ENCODE peak calls at places on chromosomes 5 and 9, in seven cellular contexts. U is CD8-positive, alpha-beta T cell; N is psoas muscle; J is SK-N-SH; B is adrenal gland; S is upper lobe of right lung; H is keratinocyte. C is an unnamed sample.

GRCh38 chr9:16387382-16387781 is 483.1 kb downstream of the BNC2 start:
- DNase-seq in J (no peak), B (no peak), S (no peak), H (no peak), U (no peak), N (no peak), C (no peak)

GRCh38 chr5:151870820-151871219 is 53.8 kb downstream of the GLRA1 start:
- DNase-seq in J (no peak), N (no peak), H (peak), B (no peak), S (no peak), U (no peak), C (no peak)

GRCh38 chr9:114283551-114284111 is 39.3 kb upstream of the ORM1 start:
- DNase-seq in S (peak), B (no peak), J (no peak), H (no peak), U (no peak), N (peak), C (no peak)

GRCh38 chr9:110116543-110116885 is 91.4 kb downstream of the C9orf152 start:
- DNase-seq in U (no peak), J (no peak), H (no peak), N (no peak), B (no peak), S (no peak), C (no peak)

GRCh38 chr9:37271679-37272078 is 150.8 kb upstream of the GRHPR start:
- DNase-seq in N (no peak), B (peak), J (no peak), S (no peak), H (no peak), U (no peak), C (no peak)

GRCh38 chr9:131661954-131662621 is 77.8 kb downstream of the RAPGEF1 start:
- DNase-seq in U (peak), J (no peak), N (no peak), H (no peak), S (no peak), B (no peak), C (no peak)

GRCh38 chr9:105877719-105878118 is 183.4 kb downstream of the TMEM38B start:
- DNase-seq in U (no peak), J (no peak), S (no peak), B (no peak), N (no peak), H (no peak), C (no peak)

GRCh38 chr5:66747602-66748001 is 151.4 kb downstream of the MAST4 start:
- DNase-seq in J (no peak), B (peak), U (no peak), H (no peak), N (no peak), S (no peak), C (no peak)

GRCh38 chr9:110526426-110526825 is 53.1 kb downstream of the SVEP1 start:
- DNase-seq in U (no peak), H (no peak), S (no peak), J (no peak), B (no peak), N (no peak), C (no peak)

GRCh38 chr9:95506692-95507455 is 9.9 kb downstream of the PTCH1 start:
- DNase-seq in U (peak), S (peak), N (peak), H (no peak), B (peak), J (peak), C (peak)

GRCh38 chr9:133683494-133684460 is 47.6 kb downstream of the DBH start:
- DNase-seq in S (no peak), J (peak), B (no peak), U (peak), N (peak), H (no peak), C (no peak)

GRCh38 chr5:132205385-132206125 is 22.1 kb downstream of the P4HA2 start:
- DNase-seq in S (no peak), J (no peak), N (peak), B (no peak), U (no peak), H (no peak), C (no peak)

GRCh38 chr9:112711050-112711689 is 6.7 kb downstream of the INIP start:
- DNase-seq in H (no peak), J (peak), B (peak), N (no peak), S (no peak), U (no peak), C (no peak)

GRCh38 chr9:89941875-89942274 is 337.1 kb downstream of the GADD45G start:
- DNase-seq in B (peak), H (peak), J (no peak), U (no peak), S (no peak), N (no peak), C (no peak)

GRCh38 chr9:79809931-79810330 is 238.2 kb downstream of the TLE4 start:
- DNase-seq in U (no peak), H (no peak), J (no peak), B (no peak), N (no peak), S (no peak), C (no peak)

GRCh38 chr5:127373858-127374491 is 83.4 kb downstream of the MEGF10 start:
- DNase-seq in S (no peak), J (no peak), U (no peak), N (no peak), H (no peak), B (no peak), C (no peak)

GRCh38 chr5:53045263-53045662 is 56.1 kb downstream of the ITGA2 start:
- DNase-seq in J (no peak), B (no peak), S (no peak), H (no peak), N (no peak), U (no peak), C (no peak)

GRCh38 chr9:4866239-4866969 is 73.7 kb downstream of the RCL1 start:
- DNase-seq in H (no peak), N (peak), U (no peak), J (no peak), S (no peak), B (no peak), C (no peak)

GRCh38 chr9:31390352-31391025 is 994.0 kb upstream of the ACO1 start:
- DNase-seq in U (no peak), N (no peak), B (no peak), J (no peak), H (no peak), S (no peak), C (no peak)

GRCh38 chr5:71943874-71944273 is 163.4 kb upstream of the MAP1B start:
- DNase-seq in J (no peak), H (no peak), B (no peak), U (no peak), S (no peak), N (no peak), C (no peak)

GRCh38 chr9:83281306-83282255 is 218.6 kb upstream of the RASEF start:
- DNase-seq in U (no peak), N (no peak), H (peak), B (peak), S (no peak), J (peak), C (no peak)

GRCh38 chr9:137391411-137391754 is 31.6 kb downstream of the EXD3 start:
- DNase-seq in H (no peak), U (no peak), S (no peak), B (no peak), J (no peak), N (no peak), C (peak)

GRCh38 chr5:180111273-180111695 is 39.7 kb upstream of the RNF130 start:
- DNase-seq in H (no peak), N (peak), S (peak), J (no peak), B (no peak), U (no peak), C (no peak)

GRCh38 chr9:135501261-135502167 is 1.0 kb downstream of the MRPS2 start:
- DNase-seq in B (no peak), H (no peak), S (peak), J (peak), N (no peak), U (no peak), C (no peak)

GRCh38 chr5:15646351-15646750 is 146.4 kb downstream of the FBXL7 start:
- DNase-seq in S (no peak), N (no peak), B (no peak), U (no peak), H (no peak), J (no peak), C (no peak)

GRCh38 chr5:180787711-180788431 is 14.7 kb downstream of the MGAT1 start:
- DNase-seq in B (no peak), U (no peak), N (no peak), H (no peak), S (peak), J (no peak), C (no peak)

GRCh38 chr5:43017438-43017820 is 22.7 kb downstream of the ANXA2R start:
- DNase-seq in N (peak), J (no peak), S (no peak), H (no peak), U (peak), B (peak), C (peak)

GRCh38 chr9:135582541-135582940 is 21.0 kb downstream of the PAEP start:
- DNase-seq in N (peak), H (no peak), U (no peak), J (no peak), S (no peak), B (no peak), C (no peak)

GRCh38 chr5:115770466-115770865 is 46.0 kb downstream of the CDO1 start:
- DNase-seq in B (no peak), U (no peak), H (no peak), J (no peak), S (no peak), N (no peak), C (no peak)

GRCh38 chr9:94298949-94299599 is 29.4 kb downstream of the NUTM2F start:
- DNase-seq in U (no peak), H (no peak), N (no peak), J (no peak), B (no peak), S (no peak), C (no peak)

GRCh38 chr5:43891112-43891511 is 288.1 kb downstream of the NNT start:
- DNase-seq in H (no peak), N (no peak), S (no peak), U (no peak), B (no peak), J (no peak), C (no peak)

GRCh38 chr5:170483701-170484458 is 19.9 kb upstream of the KCNIP1 start:
- DNase-seq in H (peak), U (no peak), N (no peak), B (no peak), J (no peak), S (no peak), C (no peak)

GRCh38 chr9:89046832-89047231 is 55.6 kb downstream of the S1PR3 start:
- DNase-seq in H (no peak), J (no peak), B (no peak), S (no peak), N (no peak), U (no peak), C (no peak)

GRCh38 chr5:123455640-123456039 is 32.4 kb upstream of the CEP120 start:
- DNase-seq in B (no peak), H (no peak), N (no peak), S (no peak), U (no peak), J (no peak), C (no peak)

GRCh38 chr5:123454236-123454911 is 31.2 kb upstream of the CEP120 start:
- DNase-seq in U (no peak), N (no peak), B (no peak), S (no peak), J (no peak), H (no peak), C (no peak)

GRCh38 chr5:123456242-123456641 is 33.0 kb upstream of the CEP120 start:
- DNase-seq in U (no peak), S (no peak), J (no peak), B (no peak), H (no peak), N (no peak), C (no peak)

GRCh38 chr5:123455095-123455494 is 31.9 kb upstream of the CEP120 start:
- DNase-seq in H (no peak), B (no peak), J (no peak), S (no peak), N (no peak), U (no peak), C (no peak)

GRCh38 chr5:123460296-123460729 is 37.1 kb upstream of the CEP120 start:
- DNase-seq in J (no peak), H (peak), N (no peak), U (no peak), B (peak), S (no peak), C (peak)
- H3K4me3 ChIP-seq in J (no peak), H (no peak), N (no peak), U (no peak), B (no peak), S (no peak), C (no peak)

DNA sequence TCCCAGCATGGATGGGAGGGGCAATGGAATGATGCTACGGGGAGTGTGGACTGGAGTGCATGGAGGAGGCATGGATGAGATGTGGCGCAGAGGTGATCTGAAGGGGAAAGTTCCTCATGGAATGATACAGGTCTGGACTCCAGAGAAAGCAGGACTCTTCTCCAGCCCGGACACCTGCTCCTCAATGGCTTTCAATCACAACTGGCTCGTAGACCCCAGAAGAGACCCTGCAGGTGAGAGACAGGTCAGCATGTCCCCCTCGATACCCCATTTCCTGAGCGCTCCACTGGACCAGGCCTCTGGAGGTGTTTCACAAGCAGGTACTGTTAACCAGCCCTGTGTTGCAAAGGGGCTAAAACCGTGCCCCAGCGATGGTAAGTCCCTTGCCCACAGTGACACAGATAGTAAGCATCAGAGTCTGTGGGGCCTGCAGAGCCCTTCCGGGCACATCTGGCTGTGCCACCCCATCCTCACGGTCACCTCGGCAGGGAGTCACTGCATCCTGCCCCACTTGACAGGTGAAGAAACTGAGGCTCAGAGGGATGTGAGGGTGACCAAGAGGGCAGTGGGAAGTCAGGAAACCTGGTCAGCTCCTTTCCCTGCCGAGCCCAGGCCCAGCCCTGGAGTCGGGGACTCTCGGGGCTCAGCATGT is 5.5 kb upstream of the DPM2 start:
- DNase-seq in S (no peak), H (no peak), U (no peak), J (no peak), B (no peak), N (no peak), C (no peak)
- H3K27ac ChIP-seq in S (no peak), H (no peak), U (no peak), J (peak), B (peak), N (no peak), C (peak)

GRCh38 chr9:75333624-75334023 is 245.3 kb downstream of the OSTF1 start:
- DNase-seq in U (no peak), H (no peak), S (no peak), J (no peak), B (no peak), N (no peak), C (no peak)
- TF ChIP-seq CTCF in U (no peak), H (no peak), S (peak), J (no peak), B (no peak), N (peak), C (no peak)

DNA sequence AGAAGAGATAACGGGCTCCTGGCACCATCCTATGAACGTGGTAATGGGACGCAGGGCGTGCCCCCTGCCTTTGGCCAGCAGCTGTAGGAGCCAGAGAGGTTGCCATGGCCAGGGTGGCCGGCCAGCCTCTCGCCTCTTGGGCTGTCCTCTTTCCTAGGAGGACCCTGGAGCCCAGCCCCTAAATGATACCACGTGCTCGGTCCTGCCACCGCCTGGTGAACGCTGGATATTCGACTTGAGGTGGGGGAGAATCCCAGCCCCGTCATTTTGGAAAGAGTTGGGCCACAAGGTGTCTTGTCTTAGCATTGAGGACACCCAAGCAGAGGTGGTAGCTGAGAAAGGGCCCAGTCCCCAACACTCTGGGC is 391 bp upstream of the NRG2 start:
- DNase-seq in U (no peak), H (no peak), J (peak), B (no peak), S (peak), N (no peak), C (no peak)
- H3K4me3 ChIP-seq in U (peak), H (peak), J (peak), B (no peak), S (peak), N (peak), C (peak)

GRCh38 chr5:96075579-96076289 is 114.1 kb upstream of the ELL2 start:
- DNase-seq in H (no peak), N (no peak), B (no peak), J (no peak), S (no peak), U (no peak), C (no peak)
- H3K27ac ChIP-seq in H (peak), N (no peak), B (no peak), J (no peak), S (no peak), U (no peak), C (no peak)

GRCh38 chr5:111755942-111756353 is 1.0 kb downstream of the NREP start:
- DNase-seq in S (no peak), J (peak), U (no peak), N (no peak), H (no peak), B (no peak), C (no peak)

GRCh38 chr5:111757582-111758283 is 739 bp upstream of the NREP start:
- DNase-seq in N (peak), B (peak), H (no peak), U (peak), S (peak), J (peak), C (peak)

GRCh38 chr5:111758284-111758628 is 1.3 kb upstream of the NREP start:
- DNase-seq in U (no peak), S (no peak), N (no peak), B (no peak), J (no peak), H (no peak), C (no peak)

GRCh38 chr5:111755264-111755941 is 1.6 kb downstream of the NREP start:
- DNase-seq in J (no peak), B (no peak), N (no peak), U (no peak), H (no peak), S (no peak), C (no peak)

GRCh38 chr5:111756701-111757581 is at the start of gene NREP:
- DNase-seq in B (peak), N (peak), H (peak), S (peak), J (no peak), U (peak), C (peak)
- TF ChIP-seq CTCF in B (peak), N (peak), H (no peak), S (peak), J (peak), U (peak), C (no peak)

GRCh38 chr5:150146235-150146634 is 9.4 kb downstream of the PDGFRB start:
- DNase-seq in S (no peak), B (no peak), U (no peak), N (no peak), H (no peak), J (no peak), C (no peak)

GRCh38 chr5:150149618-150150017 is 6.0 kb downstream of the PDGFRB start:
- DNase-seq in B (no peak), S (no peak), U (no peak), H (no peak), J (no peak), N (no peak), C (no peak)

GRCh38 chr5:150146862-150147579 is 8.6 kb downstream of the PDGFRB start:
- DNase-seq in N (no peak), J (peak), S (no peak), U (no peak), B (no peak), H (no peak), C (no peak)

GRCh38 chr5:150147580-150148407 is 7.9 kb downstream of the PDGFRB start:
- DNase-seq in U (no peak), H (no peak), J (no peak), S (no peak), B (no peak), N (no peak), C (no peak)

DNA sequence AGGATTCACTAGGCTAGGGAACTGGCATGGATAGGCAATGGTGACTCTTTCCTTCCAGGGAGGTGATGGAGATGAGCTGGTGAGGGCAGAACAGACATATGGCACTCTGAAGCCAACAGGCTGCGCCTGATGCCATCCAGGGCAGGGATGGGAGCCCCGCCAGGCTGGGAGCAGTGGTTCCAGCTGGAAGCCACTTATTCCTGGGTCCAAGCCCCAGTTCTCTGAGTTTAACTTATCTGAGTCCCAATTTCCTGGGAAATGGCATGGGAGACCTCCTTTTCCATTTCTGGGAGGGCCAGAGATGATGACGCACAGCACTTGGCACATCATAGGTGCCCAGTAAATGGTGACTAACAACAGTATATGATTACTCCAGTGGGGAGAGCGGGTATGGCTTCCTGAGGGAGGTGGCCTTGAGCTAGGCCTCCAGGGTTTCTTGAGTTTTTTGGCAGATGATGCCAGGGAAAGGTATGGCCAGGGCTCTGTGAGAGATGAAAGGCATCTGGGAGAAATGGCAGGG is 7.2 kb downstream of the PDGFRB start:
- DNase-seq in J (no peak), N (no peak), B (no peak), U (no peak), S (no peak), H (no peak), C (no peak)
- H3K4me3 ChIP-seq in J (no peak), N (peak), B (no peak), U (no peak), S (no peak), H (no peak), C (no peak)

C was measured in Peyer's patch.